ENCODE peak calls at places on chromosomes 6 and 20, in seven cellular contexts. R is stomach, Y is transverse colon, K is endothelial cell of umbilical vein, P is psoas muscle, H is PC-3, G is small intestine. J is an unnamed sample. For H3K36me3, the result is how much of the 10 kb centered on the place peaks cover.

GRCh38 chr20:2984956-2985661 is 58.3 kb upstream of the GNRH2 start:
- DNase-seq in R (no peak), Y (no peak), K (peak), P (no peak), H (peak), G (no peak), J (no peak)

GRCh38 chr6:18047406-18047805 is 60.0 kb upstream of the KIF13A start:
- DNase-seq in R (no peak), Y (no peak), K (no peak), P (no peak), H (peak), G (peak), J (peak)

GRCh38 chr6:44537306-44538049 is 150.0 kb downstream of the CDC5L start:
- DNase-seq in R (no peak), Y (no peak), K (no peak), P (no peak), H (no peak), G (peak), J (no peak)

GRCh38 chr6:166958926-166959861 is 2.8 kb upstream of the RNASET2 start:
- DNase-seq in R (no peak), Y (peak), K (peak), P (no peak), H (no peak), G (peak), J (peak)

GRCh38 chr6:44004625-44005506 is 122.4 kb downstream of the MRPL14 start:
- DNase-seq in R (no peak), Y (no peak), K (no peak), P (no peak), H (peak), G (no peak), J (no peak)

GRCh38 chr20:13708234-13708633 is 69.5 kb upstream of the TASP1 start:
- DNase-seq in R (no peak), Y (no peak), K (no peak), P (no peak), H (no peak), G (no peak), J (no peak)

GRCh38 chr20:33672426-33673114 is 1.7 kb downstream of the NECAB3 start:
- DNase-seq in R (no peak), Y (no peak), K (no peak), P (no peak), H (no peak), G (peak), J (no peak)

GRCh38 chr6:24125980-24126379 is at the start of gene NRSN1:
- DNase-seq in R (no peak), Y (no peak), K (no peak), P (no peak), H (no peak), G (no peak), J (no peak)

GRCh38 chr6:45718901-45719300 is 296.8 kb downstream of the CLIC5 start:
- DNase-seq in R (no peak), Y (no peak), K (no peak), P (no peak), H (no peak), G (no peak), J (no peak)

GRCh38 chr20:46260480-46260879 is 47.8 kb downstream of the CDH22 start:
- DNase-seq in R (no peak), Y (no peak), K (no peak), P (peak), H (peak), G (no peak), J (no peak)

GRCh38 chr6:39543117-39543516 is 182.1 kb downstream of the KIF6 start:
- DNase-seq in R (no peak), Y (peak), K (no peak), P (peak), H (no peak), G (no peak), J (no peak)

GRCh38 chr20:63097336-63097831 is 90.6 kb upstream of the BHLHE23 start:
- DNase-seq in R (no peak), Y (peak), K (no peak), P (no peak), H (no peak), G (no peak), J (no peak)

GRCh38 chr6:35490821-35491557 is 5.9 kb downstream of the TEAD3 start:
- DNase-seq in R (no peak), Y (no peak), K (no peak), P (no peak), H (no peak), G (no peak), J (no peak)

GRCh38 chr6:36025932-36026327 is 1.5 kb upstream of the SLC26A8 start:
- DNase-seq in R (no peak), Y (no peak), K (no peak), P (no peak), H (peak), G (no peak), J (no peak)

GRCh38 chr6:84074988-84075781 is 41.6 kb downstream of the MRAP2 start:
- DNase-seq in R (peak), Y (no peak), K (peak), P (no peak), H (peak), G (no peak), J (no peak)

GRCh38 chr20:62659488-62659887 is 17.2 kb downstream of the SLCO4A1 start:
- DNase-seq in R (no peak), Y (no peak), K (no peak), P (no peak), H (no peak), G (no peak), J (no peak)

GRCh38 chr6:134683783-134684765 is 265.8 kb downstream of the ALDH8A1 start:
- DNase-seq in R (no peak), Y (no peak), K (no peak), P (no peak), H (peak), G (no peak), J (no peak)

GRCh38 chr20:31708839-31709534 is 13.7 kb downstream of the BCL2L1 start:
- DNase-seq in R (peak), Y (no peak), K (no peak), P (no peak), H (peak), G (no peak), J (no peak)

GRCh38 chr20:49888341-49889244 is 26.7 kb downstream of the SPATA2 start:
- DNase-seq in R (peak), Y (peak), K (peak), P (no peak), H (peak), G (peak), J (no peak)

GRCh38 chr6:163565140-163565539 is 150.6 kb downstream of the QKI start:
- DNase-seq in R (no peak), Y (no peak), K (no peak), P (no peak), H (no peak), G (no peak), J (peak)

GRCh38 chr6:163568275-163568674 is 153.8 kb downstream of the QKI start:
- DNase-seq in R (no peak), Y (no peak), K (no peak), P (no peak), H (no peak), G (no peak), J (no peak)

GRCh38 chr6:163563303-163563702 is 148.8 kb downstream of the QKI start:
- DNase-seq in R (no peak), Y (no peak), K (no peak), P (no peak), H (no peak), G (no peak), J (no peak)

GRCh38 chr6:163566056-163566455 is 151.5 kb downstream of the QKI start:
- DNase-seq in R (no peak), Y (no peak), K (no peak), P (no peak), H (no peak), G (no peak), J (no peak)

DNA sequence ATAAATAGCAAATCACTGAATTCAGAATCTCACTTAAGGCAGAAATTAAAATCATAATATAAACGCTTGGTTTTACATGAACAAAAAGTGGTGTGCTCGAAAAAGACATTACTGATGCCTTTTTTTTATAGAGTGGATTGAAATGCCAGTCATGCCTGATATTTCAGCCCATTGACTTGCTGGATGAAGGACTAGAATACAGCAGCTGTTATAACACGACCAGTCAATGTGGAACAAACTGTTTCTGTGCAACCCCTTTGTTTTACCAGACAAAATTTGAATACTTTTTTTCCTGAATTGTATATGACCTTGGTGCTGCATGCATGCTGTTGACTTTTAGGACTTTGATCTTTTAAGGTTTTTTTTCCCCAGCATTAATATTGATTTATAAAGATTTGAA is 150.0 kb downstream of the QKI start:
- DNase-seq in R (no peak), Y (no peak), K (no peak), P (no peak), H (no peak), G (no peak), J (no peak)
- H3K36me3 ChIP-seq in R (under half), Y (under half), K (under half), P (under half), H (under half), G (under half), J (under half)

GRCh38 chr20:59752704-59753460 is 148.5 kb downstream of the PHACTR3 start:
- DNase-seq in R (no peak), Y (peak), K (no peak), P (no peak), H (no peak), G (no peak), J (no peak)

GRCh38 chr20:59751075-59751711 is 146.9 kb downstream of the PHACTR3 start:
- DNase-seq in R (peak), Y (peak), K (no peak), P (peak), H (peak), G (peak), J (peak)

GRCh38 chr20:59750209-59750840 is 146.0 kb downstream of the PHACTR3 start:
- DNase-seq in R (no peak), Y (no peak), K (no peak), P (no peak), H (no peak), G (no peak), J (no peak)

GRCh38 chr20:59753836-59754235 is 149.5 kb downstream of the PHACTR3 start:
- DNase-seq in R (no peak), Y (no peak), K (no peak), P (no peak), H (no peak), G (no peak), J (no peak)

GRCh38 chr20:59752101-59752586 is 147.8 kb downstream of the PHACTR3 start:
- DNase-seq in R (no peak), Y (peak), K (no peak), P (no peak), H (no peak), G (no peak), J (peak)
- H3K36me3 ChIP-seq in R (under half), Y (under half), K (under half), P (under half), H (under half), G (under half), J (under half)

DNA sequence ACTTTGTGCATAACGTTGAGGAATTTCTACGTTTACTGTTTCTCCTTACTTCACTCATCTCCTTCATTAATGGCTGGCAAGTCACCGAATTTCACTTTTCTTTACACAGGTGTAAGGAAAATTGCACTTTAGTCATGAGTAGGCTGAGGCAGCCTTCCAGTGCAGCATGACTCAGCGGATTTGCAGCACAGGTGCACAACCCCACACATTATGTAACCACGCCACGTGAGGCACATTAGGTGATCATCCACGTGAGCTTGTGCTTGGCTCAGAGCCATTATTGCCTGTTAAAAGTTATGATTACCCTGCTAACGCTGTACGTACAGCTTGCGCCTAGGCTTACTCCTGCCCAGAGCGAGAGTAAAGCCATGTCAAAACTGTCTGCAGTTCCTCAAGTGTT is 158.8 kb downstream of the NKAIN2 start:
- DNase-seq in R (peak), Y (peak), K (no peak), P (no peak), H (peak), G (peak), J (peak)
- H3K36me3 ChIP-seq in R (under half), Y (under half), K (under half), P (under half), H (under half), G (under half), J (under half)

DNA sequence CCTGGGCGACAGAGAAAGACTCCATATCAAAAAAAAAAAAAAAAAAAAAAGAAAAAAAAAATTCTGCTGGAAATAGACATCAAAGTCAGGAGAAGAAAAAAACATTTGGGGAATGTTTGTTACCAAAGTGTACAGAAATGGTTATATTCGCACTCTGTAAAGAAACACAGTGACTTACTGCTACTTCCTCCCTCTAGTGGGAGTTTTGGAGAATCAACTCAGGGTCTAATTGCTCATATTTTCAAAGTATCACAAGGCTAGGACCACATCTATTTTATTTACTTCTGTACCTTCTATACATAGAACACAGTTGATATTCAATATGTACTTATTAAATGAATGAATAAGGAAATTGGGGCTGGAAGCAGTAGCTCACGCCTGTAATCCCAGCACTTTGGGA is 24.4 kb downstream of the ARG1 start:
- DNase-seq in R (no peak), Y (no peak), K (no peak), P (no peak), H (peak), G (peak), J (no peak)
- H3K36me3 ChIP-seq in R (half or more), Y (under half), K (under half), P (half or more), H (under half), G (under half), J (under half)

GRCh38 chr6:159404296-159404695 is 235.1 kb downstream of the FNDC1 start:
- DNase-seq in R (no peak), Y (no peak), K (no peak), P (no peak), H (no peak), G (no peak), J (no peak)
- H3K36me3 ChIP-seq in R (under half), Y (under half), K (under half), P (under half), H (under half), G (under half), J (under half)